ENCODE peak calls at places on chromosome 18, in five cellular contexts. N is sigmoid colon, G is stomach, Q is A549, C is transverse colon. A is an unnamed sample.

GRCh38 chr18:2998644-2999043 is 14.3 kb downstream of the LPIN2 start:
- DNase-seq in G (no peak), C (no peak), Q (no peak), N (no peak), A (no peak)

GRCh38 chr18:8659609-8660242 is 45.6 kb upstream of the MTCL1 start:
- DNase-seq in C (no peak), N (no peak), Q (no peak), G (no peak), A (no peak)

GRCh38 chr18:48080546-48080945 is 150.1 kb upstream of the SMAD2 start:
- DNase-seq in G (no peak), Q (no peak), C (no peak), N (no peak), A (no peak)

GRCh38 chr18:32443356-32443755 is 27.3 kb downstream of the GAREM1 start:
- DNase-seq in N (no peak), Q (no peak), C (no peak), G (no peak), A (no peak)

GRCh38 chr18:69787825-69788547 is 159.7 kb downstream of the CD226 start:
- DNase-seq in C (no peak), G (no peak), Q (no peak), N (no peak), A (no peak)

GRCh38 chr18:1648715-1649114 is 744.0 kb downstream of the ADCYAP1 start:
- DNase-seq in Q (no peak), G (no peak), N (no peak), C (no peak), A (no peak)

GRCh38 chr18:22052405-22053105 is 116.8 kb upstream of the GATA6 start:
- DNase-seq in Q (no peak), C (peak; percentile 25), N (no peak), G (no peak), A (no peak)

GRCh38 chr18:77136871-77137665 is 4.5 kb upstream of the MBP start:
- DNase-seq in N (no peak), Q (no peak), C (no peak), G (no peak), A (no peak)

GRCh38 chr18:48410095-48410920 is 1.1 kb upstream of the ZBTB7C start:
- DNase-seq in C (peak; percentile 91), G (peak; percentile 94), N (peak; percentile 94), Q (peak; percentile 56), A (peak; percentile 94)

GRCh38 chr18:25190468-25190867 is 161.5 kb downstream of the ZNF521 start:
- DNase-seq in N (no peak), G (no peak), C (no peak), Q (no peak), A (no peak)

GRCh38 chr18:32349728-32350395 is 120.8 kb downstream of the GAREM1 start:
- DNase-seq in G (peak; percentile 72), Q (peak; percentile 13), C (peak; percentile 62), N (peak; percentile 89), A (peak; percentile 82)

GRCh38 chr18:61606068-61606660 is 272.9 kb downstream of the CDH20 start:
- DNase-seq in Q (no peak), C (no peak), G (no peak), N (no peak), A (peak; percentile 26)

GRCh38 chr18:21739604-21740473 is 753 bp upstream of the MIB1 start:
- DNase-seq in Q (no peak), G (no peak), N (no peak), C (no peak), A (peak; percentile 50)

GRCh38 chr18:7370812-7371211 is 139.9 kb downstream of the LRRC30 start:
- DNase-seq in Q (no peak), C (no peak), N (peak; percentile 69), G (peak; percentile 44), A (peak; percentile 36)

GRCh38 chr18:47737956-47738355 is 192.5 kb downstream of the SMAD2 start:
- DNase-seq in G (peak; percentile 8), N (peak; percentile 58), Q (no peak), C (no peak), A (no peak)

GRCh38 chr18:10851824-10852225 is 297.5 kb downstream of the PIEZO2 start:
- DNase-seq in C (no peak), G (no peak), N (no peak), Q (peak; percentile 16), A (no peak)

GRCh38 chr18:11741505-11742145 is 52.6 kb downstream of the GNAL start:
- DNase-seq in N (no peak), Q (peak; percentile 68), C (no peak), G (no peak), A (no peak)

GRCh38 chr18:22088976-22089375 is 80.4 kb upstream of the GATA6 start:
- DNase-seq in N (no peak), Q (no peak), C (no peak), G (no peak), A (no peak)

GRCh38 chr18:58525517-58525916 is 103.4 kb downstream of the ALPK2 start:
- DNase-seq in C (no peak), Q (no peak), N (no peak), G (no peak), A (no peak)

GRCh38 chr18:48954837-48955527 is 4.2 kb upstream of the SMAD7 start:
- DNase-seq in G (no peak), N (no peak), Q (no peak), C (no peak), A (no peak)

GRCh38 chr18:12079504-12080237 is 14.0 kb upstream of the ANKRD62 start:
- DNase-seq in Q (no peak), G (no peak), N (no peak), C (no peak), A (no peak)

GRCh38 chr18:74836296-74837139 is 238.8 kb downstream of the ZNF407 start:
- DNase-seq in Q (no peak), N (peak; percentile 70), G (peak; percentile 38), C (peak; percentile 25), A (no peak)

GRCh38 chr18:50424877-50425690 is 50.2 kb downstream of the SKA1 start:
- DNase-seq in C (no peak), Q (no peak), N (no peak), G (peak; percentile 75), A (no peak)

GRCh38 chr18:32881009-32881408 is 108.2 kb upstream of the KLHL14 start:
- DNase-seq in C (no peak), N (no peak), G (no peak), Q (no peak), A (no peak)

GRCh38 chr18:29693334-29693733 is 1349.2 kb downstream of the DSC3 start:
- DNase-seq in N (no peak), G (no peak), Q (no peak), C (no peak), A (no peak)

GRCh38 chr18:44536619-44537018 is 144.1 kb upstream of the SETBP1 start:
- DNase-seq in N (no peak), C (no peak), Q (no peak), G (no peak), A (no peak)

DNA sequence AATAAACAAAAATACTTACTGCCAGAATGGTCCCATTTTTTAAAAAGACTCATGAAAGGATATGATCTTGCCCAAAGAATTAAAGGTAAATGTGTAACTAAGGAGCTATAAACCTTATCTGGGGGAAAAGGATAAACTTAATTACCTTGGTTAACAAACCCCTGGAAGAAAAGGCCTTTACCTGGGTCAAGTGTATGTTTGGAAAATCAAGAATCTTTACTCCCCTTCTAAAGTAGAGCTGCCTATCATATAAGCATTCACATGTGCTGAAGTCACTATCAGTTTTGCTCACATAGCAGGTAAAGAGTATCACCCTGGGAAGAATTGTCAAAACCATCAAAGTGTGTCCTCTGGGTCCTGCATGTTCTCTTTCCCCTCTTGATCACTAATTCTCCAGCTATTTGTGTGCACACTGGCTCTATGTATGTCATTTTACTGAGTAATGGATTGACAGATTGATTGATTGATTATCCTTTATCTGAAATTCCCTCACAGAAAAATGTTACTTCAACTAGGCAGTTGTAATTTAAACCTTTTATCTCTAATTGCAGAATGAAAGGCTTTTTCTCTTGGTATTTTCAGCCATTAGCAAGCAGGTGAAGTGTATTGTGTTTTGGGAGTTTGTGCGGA is 199.4 kb downstream of the NOL4 start:
- DNase-seq in G (no peak), C (no peak), Q (no peak), N (no peak), A (no peak)
- TF ChIP-seq EP300 in G (no peak), C (no peak), Q (no peak), N (no peak), A (no peak)

GRCh38 chr18:80033181-80034067 is 810 bp upstream of the RBFA start:
- DNase-seq in C (no peak), G (no peak), N (peak; percentile 79), Q (peak; percentile 64), A (no peak)
- TF ChIP-seq POLR2A in C (peak; percentile 62), G (no peak), N (peak; percentile 29), Q (peak; percentile 20), A (peak; percentile 39)

DNA sequence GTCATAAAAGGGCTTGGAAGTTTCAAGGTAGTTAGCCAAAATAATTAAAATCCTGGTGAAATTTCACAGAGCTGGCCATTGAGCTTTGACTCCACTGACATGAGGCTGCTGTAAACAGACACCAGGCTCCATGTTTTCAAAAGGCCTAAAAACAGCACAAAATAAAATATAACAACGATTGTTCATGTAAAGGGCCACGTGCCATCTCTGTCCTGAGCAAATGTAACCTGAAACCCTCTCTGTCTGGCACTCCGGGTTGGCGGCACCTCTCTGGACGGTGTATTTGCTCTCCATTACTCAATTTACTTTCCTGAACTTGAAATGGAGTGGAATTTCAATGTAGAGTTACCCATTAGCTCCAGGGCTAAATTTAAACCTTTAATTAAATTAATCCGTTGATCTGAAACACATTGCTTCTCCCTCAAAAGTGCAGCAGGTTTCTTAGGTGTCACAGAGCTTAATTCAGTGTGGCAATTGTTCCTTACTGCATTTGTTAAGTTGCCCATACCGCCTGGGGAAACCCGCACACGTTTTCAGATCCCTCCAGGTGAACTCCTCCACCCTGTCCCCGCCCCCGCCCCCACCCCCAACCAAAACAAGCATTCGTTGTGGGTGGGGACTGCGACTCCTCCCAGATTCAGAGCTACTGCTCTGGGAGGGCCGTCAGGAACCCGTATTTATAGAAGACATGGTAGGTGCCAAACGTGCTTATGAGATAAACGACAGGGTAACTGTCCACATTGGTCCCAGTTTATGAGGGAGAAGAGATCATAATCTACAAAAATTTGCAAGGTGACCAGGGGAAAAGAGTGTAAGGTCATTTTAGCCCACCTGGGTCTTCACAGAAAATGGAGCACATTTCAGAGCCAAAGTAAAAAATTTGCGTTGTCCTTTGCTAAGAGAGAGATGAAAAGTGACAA is 1.2 kb upstream of the CABLES1 start:
- DNase-seq in G (peak; percentile 75), Q (peak; percentile 70), N (no peak), C (peak; percentile 69), A (no peak)
- TF ChIP-seq EP300 in G (no peak), Q (no peak), N (no peak), C (no peak), A (no peak)

GRCh38 chr18:55513199-55513598 is 74.8 kb downstream of the TCF4 start:
- DNase-seq in N (no peak), Q (no peak), G (no peak), C (no peak), A (no peak)

GRCh38 chr18:55509631-55510372 is 78.2 kb downstream of the TCF4 start:
- DNase-seq in C (no peak), N (no peak), G (no peak), Q (no peak), A (no peak)

GRCh38 chr18:55508637-55509036 is 79.4 kb downstream of the TCF4 start:
- DNase-seq in Q (no peak), G (no peak), C (no peak), N (no peak), A (no peak)

GRCh38 chr18:55511277-55511676 is 76.7 kb downstream of the TCF4 start:
- DNase-seq in Q (no peak), N (no peak), C (no peak), G (no peak), A (no peak)

GRCh38 chr18:55510809-55511208 is 77.2 kb downstream of the TCF4 start:
- DNase-seq in Q (no peak), C (no peak), N (no peak), G (no peak), A (no peak)
- TF ChIP-seq POLR2A in Q (no peak), C (no peak), N (no peak), G (no peak), A (peak; percentile 17)